ENCODE peak calls at places on chromosome 16, in eight cellular contexts. F is M059J; B is G401; U is activated CD4-positive, alpha-beta T cell treated with anti-CD3 and anti-CD28 coated beads, Interleukin-2, amount 50 U/mL, for 24 hours; A is HFFc6; N is cortex of kidney; K is Peyer's patch; H is progenitor cell of endocrine pancreas. E is an unnamed sample.

GRCh38 chr16:28105297-28105696 is 41.8 kb upstream of the GSG1L start:
- DNase-seq in F (no peak), B (no peak), U (no peak), A (no peak), N (no peak), K (no peak), H (no peak), E (no peak)

GRCh38 chr16:10577305-10578202 is 2.8 kb downstream of the EMP2 start:
- DNase-seq in F (peak; percentile 28), B (no peak), U (no peak), A (peak; percentile 38), N (no peak), K (no peak), H (no peak), E (no peak)

GRCh38 chr16:65740716-65741115 is 618.9 kb upstream of the CDH11 start:
- DNase-seq in F (no peak), B (no peak), U (no peak), A (no peak), N (no peak), K (no peak), H (no peak), E (no peak)

GRCh38 chr16:28863929-28864886 is 565 bp downstream of the SH2B1 start:
- DNase-seq in F (peak; percentile 29), B (peak; percentile 37), U (no peak), A (peak; percentile 30), N (no peak), K (no peak), H (no peak), E (peak; percentile 29)

GRCh38 chr16:49463529-49463928 is 89.9 kb downstream of the C16orf78 start:
- DNase-seq in F (no peak), B (no peak), U (peak; percentile 42), A (no peak), N (no peak), K (no peak), H (no peak), E (no peak)

GRCh38 chr16:85584989-85585388 is 28.1 kb upstream of the GSE1 start:
- DNase-seq in F (no peak), B (peak; percentile 36), U (no peak), A (no peak), N (no peak), K (no peak), H (no peak), E (no peak)

GRCh38 chr16:50303605-50304466 is 37.5 kb downstream of the ADCY7 start:
- DNase-seq in F (peak; percentile 93), B (no peak), U (no peak), A (no peak), N (no peak), K (peak; percentile 43), H (no peak), E (no peak)

GRCh38 chr16:23377071-23377931 is 75.2 kb downstream of the SCNN1B start:
- DNase-seq in F (no peak), B (no peak), U (no peak), A (no peak), N (no peak), K (no peak), H (no peak), E (no peak)

GRCh38 chr16:7369181-7369580 is 36.5 kb downstream of the RBFOX1 start:
- DNase-seq in F (no peak), B (peak; percentile 79), U (no peak), A (no peak), N (no peak), K (no peak), H (no peak), E (no peak)

GRCh38 chr16:55478827-55479559 is at the start of gene MMP2:
- DNase-seq in F (peak; percentile 64), B (no peak), U (no peak), A (peak; percentile 44), N (no peak), K (no peak), H (peak; percentile 25), E (no peak)

GRCh38 chr16:88963583-88963982 is 13.4 kb downstream of the CBFA2T3 start:
- DNase-seq in F (peak; percentile 20), B (no peak), U (no peak), A (no peak), N (no peak), K (no peak), H (no peak), E (peak; percentile 55)